ENCODE peak calls at places on chromosomes 1 and 21, in four cellular contexts. J, O, T and V are unnamed samples. For H3K4me1, the result is how much of the 10 kb centered on the place peaks cover.

GRCh38 chr1:228837817-228838716 is 102.8 kb downstream of the RHOU start:
- DNase-seq in O (peak), J (no peak), T (peak), V (peak)

GRCh38 chr1:203519896-203520295 is 25.9 kb downstream of the OPTC start:
- DNase-seq in O (no peak), J (no peak), T (no peak), V (no peak)

GRCh38 chr1:232954594-232955365 is 4.4 kb downstream of the NTPCR start:
- DNase-seq in T (no peak), O (no peak), J (no peak), V (peak)

GRCh38 chr21:45078371-45078770 is 4.0 kb downstream of the ADARB1 start:
- DNase-seq in T (no peak), J (no peak), O (no peak), V (no peak)

GRCh38 chr1:87210151-87210550 is 118.5 kb upstream of the LMO4 start:
- DNase-seq in J (no peak), O (no peak), T (no peak), V (no peak)

GRCh38 chr1:112527266-112528010 is 18.7 kb downstream of the WNT2B start:
- DNase-seq in J (no peak), T (no peak), O (no peak), V (no peak)

GRCh38 chr1:18746981-18747380 is 112.5 kb downstream of the TAS1R2 start:
- DNase-seq in J (no peak), O (no peak), T (no peak), V (no peak)

GRCh38 chr1:53573931-53574330 is 114.7 kb downstream of the DMRTB1 start:
- DNase-seq in J (no peak), T (peak), O (no peak), V (no peak)

GRCh38 chr21:35324372-35325220 is 275.5 kb upstream of the RUNX1 start:
- DNase-seq in T (no peak), O (no peak), J (no peak), V (peak)

GRCh38 chr1:150808851-150809250 is 791 bp upstream of the CTSK start:
- DNase-seq in T (no peak), O (no peak), J (no peak), V (no peak)

GRCh38 chr21:44485254-44485793 is 30.0 kb downstream of the LRRC3 start:
- DNase-seq in T (no peak), O (no peak), J (peak), V (peak)

GRCh38 chr1:87246436-87246835 is 82.2 kb upstream of the LMO4 start:
- DNase-seq in O (no peak), T (no peak), J (no peak), V (no peak)

DNA sequence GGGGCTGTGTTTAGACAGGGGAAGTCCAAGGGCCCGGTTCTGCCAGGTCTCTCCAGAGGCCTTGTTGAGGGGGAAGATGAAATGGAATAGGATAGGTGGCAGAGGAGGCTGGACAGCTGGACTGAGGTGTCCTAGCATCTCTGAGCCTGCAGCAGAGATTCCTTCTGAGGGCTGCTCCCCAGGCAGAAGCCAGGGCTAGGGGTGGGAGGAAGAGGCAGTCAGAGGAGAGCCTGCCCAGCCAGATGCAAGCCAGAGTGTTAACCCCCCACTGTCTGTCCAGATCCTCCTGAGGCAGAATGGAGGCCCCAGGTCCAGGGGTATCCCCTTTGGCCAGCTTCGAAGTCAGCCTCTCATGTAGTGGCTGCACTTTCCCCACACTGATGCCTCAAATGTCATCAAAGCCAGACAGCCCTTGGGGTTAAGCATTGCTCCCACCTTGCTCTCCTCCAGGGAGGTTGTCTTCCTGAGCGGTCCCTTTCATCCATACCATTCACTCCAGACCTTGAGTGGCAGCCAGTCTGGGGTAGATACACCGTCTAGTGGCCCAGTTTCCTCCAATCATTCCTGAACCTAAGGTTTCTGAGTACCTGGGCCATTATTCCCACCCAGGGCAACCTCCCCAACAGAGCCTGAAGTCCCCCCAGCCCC is 1.7 kb downstream of the CSF1 start:
- DNase-seq in J (no peak), O (no peak), T (no peak), V (no peak)
- H3K4me3 ChIP-seq in J (peak), O (no peak), T (peak), V (no peak)

GRCh38 chr1:45365051-45365450 is 24.8 kb upstream of the MUTYH start:
- DNase-seq in T (no peak), O (no peak), J (peak), V (no peak)

GRCh38 chr1:45355683-45356082 is 15.4 kb upstream of the MUTYH start:
- DNase-seq in J (no peak), T (no peak), O (no peak), V (no peak)

GRCh38 chr1:45364294-45364693 is 24.1 kb upstream of the MUTYH start:
- DNase-seq in O (no peak), T (no peak), J (no peak), V (no peak)

GRCh38 chr1:45356186-45356585 is 15.9 kb upstream of the MUTYH start:
- DNase-seq in O (no peak), T (no peak), J (no peak), V (no peak)

DNA sequence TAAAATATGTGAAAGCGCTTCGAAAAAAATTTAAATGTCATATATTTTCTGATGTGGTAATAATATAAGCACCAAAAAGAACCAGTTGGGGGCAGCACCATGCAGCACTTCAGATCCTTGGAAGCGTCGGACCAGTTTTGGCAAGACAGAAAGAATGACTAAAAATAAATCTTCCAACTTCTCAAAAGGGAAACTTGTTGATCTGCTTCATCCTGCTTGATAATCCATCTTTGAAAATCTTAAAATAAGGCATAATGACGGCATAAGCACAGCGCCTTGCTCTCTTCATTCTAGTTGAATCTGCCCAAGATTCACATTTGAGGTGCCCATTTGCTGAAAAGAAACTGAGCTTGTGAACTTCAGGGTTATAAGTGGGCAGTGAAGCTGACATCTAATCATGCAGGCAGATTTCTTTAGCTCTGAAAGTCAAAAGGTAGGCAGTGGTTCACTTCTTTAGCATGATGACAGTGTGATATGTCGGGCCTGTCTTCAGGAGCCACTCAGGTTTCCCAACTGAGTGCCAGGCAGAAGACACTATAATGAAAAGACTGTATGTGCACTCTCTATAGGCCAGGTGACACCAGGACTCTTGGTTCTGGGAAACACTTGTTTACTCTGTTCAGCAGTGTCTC is 19.8 kb upstream of the MUTYH start:
- DNase-seq in T (peak), J (peak), O (peak), V (peak)
- TF ChIP-seq CTCF in T (peak), J (peak), O (peak), V (peak)

GRCh38 chr1:172351347-172351746 is 69.1 kb upstream of the C1orf105 start:
- DNase-seq in T (no peak), J (no peak), O (peak), V (peak)
- H3K4me1 ChIP-seq in T (under half), J (under half), O (under half), V (under half)

DNA sequence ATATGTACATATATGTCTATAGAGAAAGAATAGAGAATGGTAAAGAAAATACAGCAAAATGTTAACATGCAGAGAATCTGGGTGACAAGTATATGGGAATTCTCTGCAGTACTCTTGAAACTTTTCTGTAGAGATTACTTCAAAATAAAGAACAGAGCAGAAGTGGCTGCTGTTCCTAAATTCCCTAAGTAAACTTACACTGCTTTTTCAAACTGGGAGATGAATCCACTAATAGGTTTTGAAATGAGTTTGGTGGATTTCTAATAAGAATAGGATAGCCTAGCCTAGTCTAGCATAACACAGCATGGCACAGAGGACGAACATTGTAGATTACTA is 450 bp upstream of the CR2 start:
- DNase-seq in J (no peak), O (no peak), T (no peak), V (no peak)
- H3K4me3 ChIP-seq in J (peak), O (no peak), T (no peak), V (no peak)

GRCh38 chr1:200294241-200294640 is 115.6 kb downstream of the ZNF281 start:
- DNase-seq in J (no peak), O (no peak), T (no peak), V (no peak)

GRCh38 chr1:200292699-200293098 is 117.1 kb downstream of the ZNF281 start:
- DNase-seq in T (no peak), O (no peak), J (no peak), V (no peak)

GRCh38 chr1:200288226-200288625 is 121.6 kb downstream of the ZNF281 start:
- DNase-seq in T (no peak), O (no peak), J (no peak), V (no peak)

GRCh38 chr1:200291106-200291505 is 118.7 kb downstream of the ZNF281 start:
- DNase-seq in O (no peak), T (no peak), J (no peak), V (no peak)

DNA sequence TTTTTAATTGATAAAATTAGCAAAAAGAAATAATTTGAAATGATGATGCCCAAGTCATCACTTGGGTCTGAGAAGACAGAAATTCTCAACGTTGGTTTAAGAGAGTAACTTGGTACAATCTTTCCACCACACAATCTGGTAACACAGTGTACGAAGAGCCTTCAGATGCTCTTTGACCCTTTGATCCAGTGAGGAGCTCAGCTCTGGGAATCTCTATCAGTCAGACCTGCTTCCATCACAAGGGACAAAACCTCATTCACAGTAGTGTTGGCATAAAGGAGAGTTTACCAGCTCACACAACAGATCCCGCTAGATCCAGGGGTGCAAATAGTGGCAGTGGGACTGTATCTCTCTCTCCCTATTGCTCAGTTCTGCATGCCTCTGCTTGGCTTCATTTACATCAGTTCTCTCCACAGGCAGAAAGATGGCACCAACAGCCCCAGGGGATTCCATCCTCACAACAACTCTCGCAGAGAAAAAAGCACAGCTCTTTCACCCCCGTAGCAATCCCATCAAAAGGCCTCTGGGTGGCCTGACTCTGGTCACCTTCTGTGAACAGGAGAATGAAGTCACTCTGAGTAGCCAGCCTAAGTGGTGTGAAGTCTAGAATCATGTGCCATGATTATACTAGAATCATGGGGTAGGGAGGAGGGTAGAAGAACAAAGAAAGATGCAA is 119.7 kb downstream of the ZNF281 start:
- DNase-seq in O (no peak), J (peak), T (no peak), V (no peak)
- TF ChIP-seq CTCF in O (no peak), J (peak), T (no peak), V (no peak)

GRCh38 chr1:151833172-151833571 is 1.6 kb upstream of the RORC start:
- DNase-seq in J (no peak), O (no peak), T (no peak), V (no peak)
- H3K4me1 ChIP-seq in J (under half), O (half or more), T (under half), V (under half)

GRCh38 chr1:89670168-89670567 is 37.2 kb downstream of the LRRC8C start:
- DNase-seq in O (no peak), J (no peak), T (no peak), V (no peak)
- H3K4me3 ChIP-seq in O (no peak), J (no peak), T (no peak), V (no peak)

GRCh38 chr1:182038220-182038619 is 23.3 kb downstream of the ZNF648 start:
- DNase-seq in J (no peak), T (no peak), O (no peak), V (no peak)
- TF ChIP-seq CTCF in J (no peak), T (no peak), O (no peak), V (no peak)

GRCh38 chr1:94276900-94277581 is 39.7 kb upstream of the ARHGAP29 start:
- DNase-seq in J (no peak), O (no peak), T (no peak), V (peak)
- H3K4me1 ChIP-seq in J (under half), O (under half), T (under half), V (under half)